ENCODE peak calls at places on chromosomes 11 and 22, in eight cellular contexts. A is adrenal gland, W is stomach, S is HCT116, L is H1, N is ovary, H is spleen, T is A549. U is an unnamed sample. For H3K4me1, the result is how much of the 10 kb centered on the place peaks cover.

GRCh38 chr11:76236092-76237026 is 30.1 kb upstream of the WNT11 start:
- DNase-seq in A (no peak), W (peak), S (peak), L (no peak), N (no peak), H (peak), T (peak), U (no peak)

GRCh38 chr11:118339281-118340045 is 3.0 kb downstream of the CD3D start:
- DNase-seq in A (no peak), W (no peak), S (no peak), L (no peak), N (no peak), H (no peak), T (no peak), U (no peak)

GRCh38 chr22:27573992-27574391 is 227.6 kb downstream of the MN1 start:
- DNase-seq in A (no peak), W (no peak), S (no peak), L (no peak), N (no peak), H (no peak), T (no peak), U (no peak)

GRCh38 chr22:49006207-49007012 is 821.3 kb downstream of the BRD1 start:
- DNase-seq in A (no peak), W (peak), S (no peak), L (no peak), N (no peak), H (peak), T (no peak), U (no peak)

GRCh38 chr11:41320233-41320993 is 139.0 kb downstream of the LRRC4C start:
- DNase-seq in A (no peak), W (no peak), S (no peak), L (no peak), N (no peak), H (no peak), T (no peak), U (no peak)

GRCh38 chr11:70521475-70522260 is 123.3 kb downstream of the CTTN start:
- DNase-seq in A (no peak), W (no peak), S (no peak), L (no peak), N (no peak), H (peak), T (no peak), U (no peak)

GRCh38 chr11:43943931-43944751 is 1.7 kb downstream of the C11orf96 start:
- DNase-seq in A (peak), W (no peak), S (no peak), L (no peak), N (peak), H (peak), T (no peak), U (no peak)

GRCh38 chr11:75241036-75241905 is 697 bp downstream of the TPBGL start:
- DNase-seq in A (peak), W (peak), S (peak), L (peak), N (peak), H (peak), T (peak), U (no peak)

GRCh38 chr11:64321533-64321932 is 3.6 kb downstream of the PRDX5 start:
- DNase-seq in A (no peak), W (peak), S (no peak), L (no peak), N (no peak), H (no peak), T (no peak), U (no peak)

GRCh38 chr11:78731008-78731407 is 156.3 kb upstream of the NARS2 start:
- DNase-seq in A (no peak), W (no peak), S (no peak), L (no peak), N (no peak), H (no peak), T (no peak), U (no peak)

GRCh38 chr11:133515075-133515474 is 17.2 kb downstream of the OPCML start:
- DNase-seq in A (no peak), W (no peak), S (no peak), L (no peak), N (no peak), H (no peak), T (no peak), U (no peak)

GRCh38 chr11:134352111-134352510 is 20.3 kb downstream of the GLB1L2 start:
- DNase-seq in A (no peak), W (no peak), S (no peak), L (no peak), N (no peak), H (no peak), T (no peak), U (no peak)

GRCh38 chr11:99410636-99411035 is 389.9 kb downstream of the CNTN5 start:
- DNase-seq in A (no peak), W (no peak), S (no peak), L (no peak), N (no peak), H (no peak), T (no peak), U (no peak)

GRCh38 chr11:70603064-70603755 is 204.9 kb downstream of the CTTN start:
- DNase-seq in A (no peak), W (no peak), S (no peak), L (no peak), N (no peak), H (no peak), T (no peak), U (no peak)

GRCh38 chr11:16179668-16180067 is 176.7 kb downstream of the SOX6 start:
- DNase-seq in A (no peak), W (no peak), S (no peak), L (no peak), N (no peak), H (no peak), T (no peak), U (no peak)

GRCh38 chr11:35619030-35619753 is 932 bp downstream of the FJX1 start:
- DNase-seq in A (peak), W (no peak), S (no peak), L (no peak), N (peak), H (peak), T (peak), U (no peak)

GRCh38 chr11:121652982-121653381 is 200.2 kb upstream of the SORL1-AS1 start:
- DNase-seq in A (no peak), W (no peak), S (no peak), L (no peak), N (peak), H (no peak), T (no peak), U (no peak)

GRCh38 chr11:120880791-120881190 is 143.1 kb upstream of the TBCEL start:
- DNase-seq in A (no peak), W (no peak), S (no peak), L (no peak), N (no peak), H (no peak), T (no peak), U (no peak)

GRCh38 chr11:63813563-63814382 is 517 bp downstream of the SPINDOC start:
- DNase-seq in A (peak), W (peak), S (no peak), L (no peak), N (peak), H (peak), T (peak), U (no peak)

GRCh38 chr11:60840711-60841430 is 1.0 kb upstream of the CCDC86 start:
- DNase-seq in A (no peak), W (no peak), S (no peak), L (no peak), N (peak), H (no peak), T (no peak), U (no peak)

GRCh38 chr11:67055812-67056211 is 835 bp upstream of the RHOD start:
- DNase-seq in A (no peak), W (peak), S (no peak), L (no peak), N (no peak), H (no peak), T (no peak), U (no peak)

GRCh38 chr11:109421981-109422590 is at the start of gene C11orf87:
- DNase-seq in A (peak), W (no peak), S (no peak), L (peak), N (no peak), H (peak), T (no peak), U (no peak)

GRCh38 chr11:45791524-45791923 is 13.4 kb upstream of the SLC35C1 start:
- DNase-seq in A (no peak), W (no peak), S (no peak), L (no peak), N (no peak), H (no peak), T (no peak), U (no peak)

DNA sequence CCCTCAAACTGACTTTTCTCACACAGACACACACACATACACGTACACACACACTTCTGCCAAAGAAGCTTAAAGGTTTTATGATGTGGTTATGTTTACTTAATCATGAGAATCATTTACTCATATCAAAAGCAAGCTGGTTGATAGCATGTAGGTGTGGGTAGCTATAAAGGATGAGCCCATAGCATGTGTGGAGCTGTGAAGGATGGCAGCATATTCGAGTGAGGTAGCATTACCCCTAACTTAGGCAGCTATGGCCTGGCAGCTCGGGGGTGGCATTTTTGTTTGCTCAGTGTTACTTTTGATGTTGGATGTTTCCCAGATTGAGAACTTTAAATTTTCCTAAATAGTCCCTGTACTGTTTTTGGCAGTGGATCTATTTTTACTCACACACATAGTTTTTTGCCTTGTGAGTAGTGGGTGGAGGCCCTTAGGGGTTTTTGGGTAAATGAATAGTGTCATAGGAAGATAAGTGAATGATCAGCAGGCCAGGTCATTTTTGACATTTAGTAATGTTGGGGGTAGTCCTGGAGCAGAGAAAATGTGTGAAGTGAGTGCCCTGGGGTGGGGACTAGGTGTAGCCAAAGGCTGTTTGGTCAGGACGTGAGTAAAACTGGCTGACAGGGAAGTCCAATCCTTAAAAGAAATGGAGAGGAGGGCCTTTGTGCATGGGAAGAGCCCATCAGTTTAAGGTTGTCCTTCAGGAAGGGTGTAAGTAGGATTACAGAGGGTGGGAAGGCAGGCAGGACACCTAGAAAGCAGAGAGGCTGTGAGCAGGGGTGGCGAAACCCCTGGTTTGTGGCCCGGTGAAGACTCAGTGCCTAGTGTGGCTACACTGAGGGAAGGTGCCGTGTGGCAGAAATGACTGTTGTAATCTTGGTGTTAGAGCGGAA is 7.1 kb downstream of the YWHAH start:
- DNase-seq in A (no peak), W (no peak), S (no peak), L (no peak), N (no peak), H (peak), T (no peak), U (no peak)
- H3K4me1 ChIP-seq in A (under half), W (under half), S (under half), L (under half), N (under half), H (half or more), T (half or more), U (half or more)

GRCh38 chr22:36238348-36239149 is 778 bp downstream of the APOL2 start:
- DNase-seq in A (peak), W (no peak), S (no peak), L (no peak), N (no peak), H (peak), T (no peak), U (no peak)

GRCh38 chr22:36236338-36237319 is 2.7 kb downstream of the APOL2 start:
- DNase-seq in A (no peak), W (no peak), S (no peak), L (no peak), N (no peak), H (no peak), T (no peak), U (no peak)

GRCh38 chr22:36237462-36238347 is 1.6 kb downstream of the APOL2 start:
- DNase-seq in A (no peak), W (no peak), S (no peak), L (no peak), N (no peak), H (no peak), T (no peak), U (no peak)

GRCh38 chr22:36239150-36239400 is 252 bp downstream of the APOL2 start:
- DNase-seq in A (no peak), W (no peak), S (no peak), L (no peak), N (no peak), H (no peak), T (no peak), U (no peak)

GRCh38 chr22:36239401-36240171 is at the start of gene APOL2:
- DNase-seq in A (peak), W (peak), S (peak), L (peak), N (peak), H (peak), T (peak), U (peak)
- TF ChIP-seq POLR2A in A (peak), W (no peak), S (peak), L (peak), N (peak), H (peak), T (no peak), U (peak)

GRCh38 chr22:46107089-46107664 is 43.1 kb upstream of the PPARA start:
- DNase-seq in A (peak), W (peak), S (no peak), L (no peak), N (no peak), H (no peak), T (no peak), U (no peak)
- H3K4me1 ChIP-seq in A (half or more), W (half or more), S (half or more), L (under half), N (half or more), H (half or more), T (half or more), U (half or more)

DNA sequence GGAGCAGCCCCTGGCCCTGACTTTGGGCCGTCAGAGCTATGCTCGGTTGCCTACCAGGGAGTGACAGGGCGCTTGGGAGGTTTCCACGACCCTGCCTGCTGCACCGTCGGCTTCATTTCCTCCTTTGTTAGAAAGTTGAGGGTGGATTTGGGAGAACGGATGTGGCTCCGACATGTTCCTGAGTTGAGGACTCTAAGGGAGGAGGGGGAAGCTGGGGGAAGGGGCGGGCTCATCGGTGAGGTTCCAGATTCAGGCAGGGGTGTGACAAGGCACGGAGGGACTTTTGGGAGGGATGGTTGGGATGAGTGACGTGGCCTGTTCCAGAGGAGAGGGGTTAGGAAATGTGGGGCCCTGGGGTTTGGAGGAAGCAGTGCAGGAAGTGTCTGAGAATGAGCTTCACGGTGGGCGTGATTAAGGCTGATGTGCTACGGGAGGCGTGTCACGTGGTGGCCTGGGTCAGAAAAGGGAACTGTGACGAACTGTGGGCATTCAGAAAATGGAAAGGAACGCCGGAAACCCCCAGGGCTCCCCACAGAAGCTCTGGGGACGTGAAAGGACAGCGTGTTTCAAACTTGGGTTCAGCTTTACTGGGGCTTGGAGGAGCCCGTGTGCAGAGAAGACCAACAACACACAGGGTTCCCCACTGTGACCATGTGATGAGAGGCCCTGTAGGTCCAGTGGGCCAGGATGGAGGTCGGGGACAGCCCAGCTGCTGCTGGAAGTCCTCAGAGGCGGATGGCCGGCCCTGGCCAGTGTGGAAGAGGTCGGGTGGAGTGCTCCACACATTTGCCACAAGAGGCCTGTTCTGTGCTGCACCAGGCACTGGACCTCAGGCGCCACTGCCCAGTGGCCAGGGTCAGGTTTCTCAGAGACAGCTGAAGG is 2.8 kb downstream of the PARVB start:
- DNase-seq in A (peak), W (peak), S (no peak), L (no peak), N (no peak), H (peak), T (no peak), U (peak)
- TF ChIP-seq POLR2A in A (peak), W (no peak), S (no peak), L (no peak), N (no peak), H (peak), T (no peak), U (no peak)